ENCODE peak calls at places on chromosomes 5 and 9, in ten cellular contexts. V is CD4-positive, CD25-positive, alpha-beta regulatory T cell; C is GM10248; N is astrocyte of the spinal cord; X is upper lobe of right lung; P is IMR-90; I is NAMALWA; K is stimulated activated CD4-positive, alpha-beta T cell treated with anti-CD3 and anti-CD28 coated beads, Interleukin-1b, Interleukin-23, amount 100 ng/mL, for 4 hours; A is dermis blood vessel endothelial cell; U is lower leg skin. Z is an unnamed sample.

GRCh38 chr5:15615859-15616258 is 115.9 kb downstream of the FBXL7 start:
- DNase-seq in V (no peak), C (no peak), N (no peak), X (no peak), P (peak), I (no peak), K (no peak), A (no peak), U (no peak), Z (no peak)

GRCh38 chr5:140671472-140672210 is 1.7 kb downstream of the DND1 start:
- DNase-seq in V (no peak), C (no peak), N (no peak), X (no peak), P (no peak), I (no peak), K (no peak), A (no peak), U (no peak), Z (no peak)

GRCh38 chr5:55427157-55427556 is 107.6 kb downstream of the PLPP1 start:
- DNase-seq in V (no peak), C (no peak), N (peak), X (no peak), P (peak), I (no peak), K (no peak), A (peak), U (no peak), Z (no peak)

GRCh38 chr9:14722391-14723035 is at the start of gene CER1:
- DNase-seq in V (no peak), C (no peak), N (no peak), X (no peak), P (no peak), I (no peak), K (no peak), A (no peak), U (no peak), Z (no peak)

GRCh38 chr5:73183491-73183891 is 10.5 kb downstream of the TMEM174 start:
- DNase-seq in V (no peak), C (no peak), N (no peak), X (no peak), P (no peak), I (no peak), K (no peak), A (no peak), U (no peak), Z (no peak)

GRCh38 chr9:33106827-33107621 is 30.6 kb upstream of the SMU1 start:
- DNase-seq in V (no peak), C (no peak), N (peak), X (no peak), P (peak), I (peak), K (no peak), A (peak), U (peak), Z (peak)

GRCh38 chr9:109910616-109911568 is 130.9 kb downstream of the PALM2AKAP2 start:
- DNase-seq in V (no peak), C (no peak), N (peak), X (no peak), P (peak), I (no peak), K (no peak), A (peak), U (no peak), Z (no peak)

GRCh38 chr5:138805096-138805495 is 51.9 kb downstream of the CTNNA1 start:
- DNase-seq in V (no peak), C (no peak), N (no peak), X (no peak), P (no peak), I (no peak), K (no peak), A (no peak), U (no peak), Z (no peak)

GRCh38 chr5:38463634-38464521 is 92.6 kb downstream of the LIFR start:
- DNase-seq in V (no peak), C (no peak), N (peak), X (no peak), P (peak), I (no peak), K (no peak), A (peak), U (no peak), Z (peak)

GRCh38 chr5:5738797-5739489 is 316.5 kb downstream of the ICE1 start:
- DNase-seq in V (no peak), C (no peak), N (no peak), X (no peak), P (no peak), I (no peak), K (no peak), A (no peak), U (no peak), Z (no peak)

GRCh38 chr9:99365233-99365980 is 143.3 kb downstream of the SEC61B start:
- DNase-seq in V (no peak), C (no peak), N (peak), X (no peak), P (peak), I (no peak), K (no peak), A (no peak), U (no peak), Z (no peak)

GRCh38 chr9:135551031-135551430 is 5.1 kb downstream of the OBP2A start:
- DNase-seq in V (no peak), C (no peak), N (no peak), X (peak), P (no peak), I (no peak), K (no peak), A (no peak), U (no peak), Z (peak)

GRCh38 chr9:100555471-100555870 is 22.4 kb upstream of the CAVIN4 start:
- DNase-seq in V (no peak), C (no peak), N (no peak), X (no peak), P (no peak), I (no peak), K (no peak), A (no peak), U (no peak), Z (no peak)

GRCh38 chr9:121399883-121400607 is 30.0 kb upstream of the STOM start:
- DNase-seq in V (peak), C (peak), N (peak), X (no peak), P (peak), I (peak), K (no peak), A (peak), U (no peak), Z (no peak)

GRCh38 chr5:149474198-149474597 is 77.0 kb downstream of the CSNK1A1 start:
- DNase-seq in V (no peak), C (no peak), N (no peak), X (no peak), P (no peak), I (no peak), K (no peak), A (no peak), U (peak), Z (peak)

GRCh38 chr5:67537439-67538342 is 341.1 kb upstream of the CD180 start:
- DNase-seq in V (peak), C (no peak), N (peak), X (no peak), P (no peak), I (no peak), K (no peak), A (no peak), U (no peak), Z (no peak)

GRCh38 chr5:1509346-1510085 is 14.2 kb downstream of the LPCAT1 start:
- DNase-seq in V (no peak), C (no peak), N (no peak), X (peak), P (no peak), I (no peak), K (no peak), A (no peak), U (no peak), Z (peak)

GRCh38 chr9:137776306-137776995 is 101.1 kb upstream of the CACNA1B start:
- DNase-seq in V (no peak), C (no peak), N (no peak), X (no peak), P (no peak), I (no peak), K (no peak), A (no peak), U (no peak), Z (peak)

GRCh38 chr9:16032799-16033198 is 480.0 kb downstream of the CCDC171 start:
- DNase-seq in V (no peak), C (no peak), N (peak), X (no peak), P (peak), I (no peak), K (no peak), A (peak), U (no peak), Z (no peak)

GRCh38 chr9:87064311-87064710 is 117.0 kb upstream of the GAS1 start:
- DNase-seq in V (no peak), C (no peak), N (no peak), X (no peak), P (no peak), I (no peak), K (no peak), A (no peak), U (no peak), Z (no peak)

GRCh38 chr9:124769451-124770358 is 1.4 kb downstream of the NR6A1 start:
- DNase-seq in V (no peak), C (no peak), N (no peak), X (peak), P (no peak), I (peak), K (peak), A (no peak), U (no peak), Z (peak)

GRCh38 chr9:37382161-37382981 is 40.1 kb upstream of the GRHPR start:
- DNase-seq in V (no peak), C (peak), N (no peak), X (no peak), P (no peak), I (peak), K (no peak), A (no peak), U (no peak), Z (no peak)

GRCh38 chr9:37220971-37221370 is 100.6 kb downstream of the ZCCHC7 start:
- DNase-seq in V (no peak), C (no peak), N (no peak), X (no peak), P (peak), I (no peak), K (no peak), A (no peak), U (no peak), Z (no peak)

GRCh38 chr5:172479784-172480115 is 25.4 kb upstream of the SH3PXD2B start:
- DNase-seq in V (no peak), C (no peak), N (no peak), X (no peak), P (no peak), I (no peak), K (no peak), A (no peak), U (no peak), Z (no peak)

GRCh38 chr9:126965541-126966428 is 51.2 kb downstream of the RALGPS1 start:
- DNase-seq in V (peak), C (peak), N (peak), X (no peak), P (peak), I (peak), K (peak), A (peak), U (no peak), Z (no peak)

GRCh38 chr5:172150514-172151425 is 37.3 kb downstream of the STK10 start:
- DNase-seq in V (peak), C (peak), N (peak), X (peak), P (peak), I (no peak), K (no peak), A (no peak), U (peak), Z (peak)

GRCh38 chr5:1512541-1513291 is 11.0 kb downstream of the LPCAT1 start:
- DNase-seq in V (no peak), C (no peak), N (no peak), X (peak), P (no peak), I (no peak), K (no peak), A (no peak), U (no peak), Z (peak)

GRCh38 chr5:127028822-127029457 is 1.4 kb downstream of the MARCHF3 start:
- DNase-seq in V (peak), C (no peak), N (peak), X (no peak), P (peak), I (peak), K (no peak), A (peak), U (no peak), Z (no peak)

Z was measured in posterior vena cava.